ENCODE peak calls at places on chromosomes 5 and 9, in ten cellular contexts. P is GM23338, K is stomach, F is K562, W is GM12891, E is GM12878, J is breast epithelium, T is HCT116, G is sigmoid colon, A is transverse colon. L is an unnamed sample.

GRCh38 chr5:2729189-2729588 is 22.3 kb downstream of the IRX2 start:
- DNase-seq in K (no peak), A (no peak), T (no peak), F (no peak), G (no peak), W (no peak), P (no peak), E (no peak), J (no peak), L (no peak)

GRCh38 chr9:131678499-131679111 is 61.3 kb downstream of the RAPGEF1 start:
- DNase-seq in J (peak), E (peak), F (peak), A (peak), G (peak), T (peak), K (peak), W (peak), P (peak), L (peak)

GRCh38 chr5:111734013-111734412 is 23.0 kb downstream of the NREP start:
- DNase-seq in W (no peak), E (no peak), A (no peak), G (no peak), K (no peak), F (no peak), T (no peak), J (no peak), P (no peak), L (no peak)

GRCh38 chr9:98248737-98249474 is 6.5 kb downstream of the TBC1D2 start:
- DNase-seq in A (peak), F (peak), P (no peak), J (no peak), W (no peak), K (peak), G (peak), T (no peak), E (no peak), L (peak)

GRCh38 chr5:111929892-111930291 is 172.9 kb upstream of the NREP start:
- DNase-seq in P (no peak), A (no peak), J (no peak), K (no peak), T (no peak), E (no peak), G (no peak), F (no peak), W (no peak), L (no peak)

GRCh38 chr9:15243086-15243485 is 63.9 kb downstream of the TTC39B start:
- DNase-seq in E (no peak), G (no peak), P (no peak), A (no peak), J (no peak), T (no peak), K (no peak), F (no peak), W (no peak), L (no peak)

GRCh38 chr9:120038342-120038741 is 541.6 kb downstream of the CDK5RAP2 start:
- DNase-seq in T (no peak), G (no peak), J (no peak), P (no peak), E (no peak), F (no peak), K (no peak), W (no peak), A (no peak), L (no peak)

GRCh38 chr5:156824800-156825199 is 25.3 kb upstream of the PPP1R2B start:
- DNase-seq in F (no peak), P (peak), W (no peak), G (no peak), T (peak), E (no peak), K (no peak), J (no peak), A (no peak), L (no peak)

GRCh38 chr5:120093178-120093577 is 370.9 kb upstream of the PRR16 start:
- DNase-seq in E (no peak), A (no peak), W (no peak), J (no peak), K (no peak), G (no peak), F (no peak), T (no peak), P (peak), L (no peak)

GRCh38 chr5:81268797-81269196 is 32.6 kb upstream of the ZCCHC9 start:
- DNase-seq in E (no peak), J (no peak), W (no peak), T (peak), F (no peak), G (no peak), A (no peak), K (no peak), P (no peak), L (no peak)

GRCh38 chr5:1473746-1474145 is 28.5 kb upstream of the SLC6A3 start:
- DNase-seq in P (no peak), J (no peak), E (no peak), G (peak), A (no peak), F (no peak), K (no peak), T (no peak), W (no peak), L (no peak)

GRCh38 chr5:5270958-5271605 is 131.0 kb downstream of the ADAMTS16 start:
- DNase-seq in F (no peak), T (peak), G (peak), W (no peak), E (no peak), A (peak), J (peak), K (peak), P (peak), L (peak)

GRCh38 chr9:120642129-120642528 is 62.2 kb upstream of the CDK5RAP2 start:
- DNase-seq in P (no peak), E (no peak), G (no peak), T (no peak), F (peak), A (no peak), K (no peak), J (no peak), W (no peak), L (no peak)

GRCh38 chr5:72355706-72356299 is 35.6 kb downstream of the PTCD2 start:
- DNase-seq in P (peak), E (no peak), W (no peak), J (no peak), K (no peak), T (no peak), G (no peak), F (peak), A (peak), L (no peak)

GRCh38 chr5:93967923-93968322 is 226.5 kb upstream of the POU5F2 start:
- DNase-seq in F (no peak), J (no peak), G (no peak), K (no peak), W (no peak), P (peak), A (no peak), E (no peak), T (no peak), L (no peak)

GRCh38 chr5:107636555-107636954 is 34.2 kb downstream of the EFNA5 start:
- DNase-seq in A (no peak), F (no peak), J (no peak), K (no peak), T (no peak), G (no peak), E (no peak), W (no peak), P (no peak), L (no peak)

GRCh38 chr5:168734657-168735344 is 155.6 kb upstream of the PANK3 start:
- DNase-seq in A (no peak), T (no peak), W (no peak), J (no peak), F (no peak), P (no peak), G (peak), K (no peak), E (no peak), L (no peak)

GRCh38 chr5:65065112-65065511 is 296.4 kb downstream of the CWC27 start:
- DNase-seq in A (no peak), T (no peak), K (no peak), F (no peak), J (no peak), W (no peak), E (no peak), P (no peak), G (no peak), L (no peak)

GRCh38 chr9:134841180-134841904 is 39.3 kb upstream of the FCN2 start:
- DNase-seq in F (no peak), W (no peak), P (no peak), J (no peak), K (no peak), E (no peak), A (no peak), T (no peak), G (no peak), L (no peak)

GRCh38 chr9:127187231-127187956 is 65.0 kb upstream of the ANGPTL2 start:
- DNase-seq in A (peak), J (peak), P (no peak), E (no peak), K (peak), T (peak), F (peak), W (no peak), G (peak), L (peak)

GRCh38 chr9:101731429-101731828 is 7.0 kb downstream of the GRIN3A start:
- DNase-seq in P (peak), W (no peak), A (no peak), T (no peak), F (no peak), E (no peak), K (no peak), G (no peak), J (no peak), L (no peak)

GRCh38 chr5:34008721-34009120 is 871 bp upstream of the AMACR start:
- DNase-seq in E (no peak), G (no peak), F (no peak), J (no peak), A (no peak), W (no peak), T (no peak), P (no peak), K (no peak), L (no peak)

GRCh38 chr9:28678097-28678496 is 1104.8 kb upstream of the C9orf72 start:
- DNase-seq in E (no peak), G (no peak), F (no peak), W (no peak), T (no peak), A (no peak), J (no peak), K (no peak), P (peak), L (no peak)

GRCh38 chr9:129910628-129911567 is 75.6 kb downstream of the USP20 start:
- DNase-seq in A (no peak), G (no peak), F (peak), P (no peak), W (no peak), K (no peak), E (no peak), T (peak), J (no peak), L (no peak)

GRCh38 chr9:125744616-125745387 is 2.4 kb upstream of the PBX3 start:
- DNase-seq in J (no peak), G (no peak), F (no peak), A (no peak), K (no peak), T (no peak), E (no peak), P (no peak), W (no peak), L (no peak)

GRCh38 chr5:148996270-148996669 is 66.6 kb downstream of the SH3TC2 start:
- DNase-seq in J (no peak), G (no peak), K (no peak), T (no peak), F (no peak), E (no peak), A (no peak), W (no peak), P (no peak), L (no peak)

GRCh38 chr5:132661231-132662003 is 3.4 kb downstream of the IL13 start:
- DNase-seq in F (peak), T (no peak), J (no peak), E (no peak), P (no peak), W (no peak), K (peak), A (no peak), G (no peak), L (no peak)

GRCh38 chr9:88596376-88596775 is 61.4 kb downstream of the NXNL2 start:
- DNase-seq in P (no peak), E (no peak), K (no peak), G (no peak), A (no peak), F (no peak), T (no peak), J (no peak), W (no peak), L (no peak)
- TF ChIP-seq POLR2AphosphoS5 in P (no peak), E (no peak), K (no peak), G (no peak), A (no peak), F (no peak), T (no peak), J (no peak), W (no peak), L (no peak)

DNA sequence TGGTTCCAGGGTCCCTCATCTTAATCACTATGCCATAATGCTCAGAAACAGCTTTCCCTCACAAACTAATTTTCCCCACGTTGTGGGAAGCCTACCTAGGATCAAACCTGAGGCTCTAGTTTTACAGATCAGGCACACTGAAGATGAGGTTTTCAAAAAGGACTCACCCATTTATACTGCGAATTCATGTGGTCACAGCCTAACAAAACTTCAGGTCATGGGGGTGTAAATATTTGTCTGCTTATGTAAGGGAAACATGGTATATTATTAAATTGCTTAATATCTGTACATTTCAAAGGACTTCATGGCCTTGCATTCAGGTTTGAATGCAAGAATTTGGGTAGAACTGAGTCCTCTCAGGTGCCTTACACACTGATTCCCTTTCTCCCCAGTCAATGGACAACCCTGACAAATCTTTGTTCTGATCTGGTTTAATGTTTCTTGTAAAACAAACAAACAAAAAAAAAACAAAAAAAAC is 12.1 kb downstream of the ZFAND5 start:
- DNase-seq in A (no peak), G (no peak), E (no peak), F (no peak), W (no peak), K (no peak), P (peak), J (no peak), T (no peak), L (no peak)
- TF ChIP-seq POLR2AphosphoS5 in A (peak), G (peak), E (no peak), F (no peak), W (no peak), K (no peak), P (no peak), J (peak), T (no peak), L (peak)

GRCh38 chr9:91360551-91361293 is 996 bp downstream of the AUH start:
- DNase-seq in K (no peak), F (no peak), E (peak), A (no peak), P (peak), G (no peak), T (no peak), W (no peak), J (no peak), L (no peak)

GRCh38 chr9:91359734-91360470 is 1.8 kb downstream of the AUH start:
- DNase-seq in W (no peak), A (no peak), P (no peak), E (no peak), G (no peak), F (no peak), K (no peak), J (no peak), T (no peak), L (no peak)

GRCh38 chr9:91364005-91364404 is 2.3 kb upstream of the AUH start:
- DNase-seq in G (no peak), K (no peak), F (no peak), W (no peak), P (no peak), E (no peak), A (no peak), J (no peak), T (no peak), L (no peak)

GRCh38 chr9:91362212-91362611 is 494 bp upstream of the AUH start:
- DNase-seq in P (no peak), E (no peak), F (no peak), K (no peak), G (no peak), W (no peak), A (no peak), T (no peak), J (no peak), L (peak)

DNA sequence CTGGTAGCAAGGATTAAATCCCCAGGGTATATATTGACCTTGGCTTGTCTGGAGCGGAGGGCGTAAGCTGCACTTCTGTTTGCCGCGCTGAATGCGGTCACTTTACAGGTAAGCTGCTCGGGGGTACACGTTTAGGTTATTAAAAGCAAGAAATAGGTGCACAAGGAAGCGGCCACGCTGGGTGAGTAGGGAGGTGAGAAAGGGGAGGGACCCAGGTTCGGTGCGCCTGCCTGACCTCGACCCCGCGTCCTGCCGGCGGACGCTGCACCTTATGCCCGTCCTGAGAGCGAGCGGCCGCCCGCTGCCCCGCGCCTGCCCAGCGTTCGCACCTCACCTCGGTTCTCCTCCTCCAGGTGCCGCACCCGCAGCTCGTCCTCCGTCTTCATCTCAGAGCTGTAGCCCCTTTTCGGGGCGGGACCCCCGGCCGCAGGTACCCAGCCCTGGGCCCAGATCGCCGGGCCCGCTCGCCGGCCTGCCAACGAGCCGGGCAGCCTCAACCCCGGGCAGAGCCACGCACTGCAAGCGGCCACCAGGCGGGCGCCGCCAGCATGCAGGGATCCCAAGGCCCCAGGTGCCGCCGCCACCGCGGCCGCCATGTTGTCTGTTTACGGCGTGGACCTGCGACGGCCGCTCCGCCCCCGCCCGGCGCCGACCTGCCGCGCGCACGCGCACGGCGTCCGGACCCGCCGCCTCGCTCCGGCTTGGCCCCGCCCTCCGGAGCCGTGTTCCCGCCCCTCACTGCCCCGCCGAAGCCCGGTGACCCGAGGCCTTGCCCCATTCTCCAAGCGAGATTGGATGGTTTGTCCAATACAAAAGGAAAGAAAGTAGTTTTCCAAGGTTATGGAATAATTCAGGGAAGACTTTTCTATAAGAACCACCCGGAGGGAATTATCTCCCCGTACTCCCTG is at the start of gene AUH:
- DNase-seq in J (peak), W (peak), T (peak), G (peak), K (peak), P (peak), A (peak), F (peak), E (peak), L (peak)
- TF ChIP-seq POLR2AphosphoS5 in J (peak), W (peak), T (peak), G (peak), K (peak), P (peak), A (peak), F (peak), E (peak), L (peak)

GRCh38 chr5:136133416-136134383 is 1.1 kb downstream of the SMAD5 start:
- DNase-seq in F (peak), P (peak), K (peak), E (no peak), J (peak), G (peak), W (no peak), T (no peak), A (peak), L (no peak)
- TF ChIP-seq POLR2AphosphoS5 in F (no peak), P (no peak), K (no peak), E (no peak), J (no peak), G (no peak), W (no peak), T (no peak), A (no peak), L (no peak)

GRCh38 chr5:87268126-87268969 is 665 bp downstream of the RASA1 start:
- DNase-seq in F (peak), J (peak), E (peak), A (peak), K (peak), P (peak), W (peak), T (peak), G (peak), L (peak)
- TF ChIP-seq POLR2AphosphoS5 in F (no peak), J (no peak), E (peak), A (no peak), K (no peak), P (peak), W (peak), T (peak), G (no peak), L (no peak)